ENCODE peak calls at places on chromosomes 1 and 21, in six cellular contexts. One of them, this sample, is unnamed.

GRCh38 chr1:156959414-156959813 is 39.0 kb downstream of the LRRC71 start:
- DNase-seq in GM23248: no peak
- DNase-seq in mesenchymal stem cell: peak; percentile 85
- DNase-seq in mesendoderm: no peak
- DNase-seq in HepG2: no peak
- DNase-seq in colonic mucosa: no peak
- DNase-seq in this sample: no peak

GRCh38 chr1:3652538-3653285 is 396 bp downstream of the TP73 start:
- DNase-seq in GM23248: no peak
- DNase-seq in HepG2: peak; percentile 9
- DNase-seq in mesenchymal stem cell: no peak
- DNase-seq in mesendoderm: peak; percentile 44
- DNase-seq in colonic mucosa: no peak
- DNase-seq in this sample: no peak

GRCh38 chr1:145999321-146000024 is 3.1 kb upstream of the TXNIP start:
- DNase-seq in GM23248: no peak
- DNase-seq in mesendoderm: no peak
- DNase-seq in mesenchymal stem cell: no peak
- DNase-seq in colonic mucosa: no peak
- DNase-seq in HepG2: no peak
- DNase-seq in this sample: no peak

GRCh38 chr1:44108241-44108640 is 10.4 kb upstream of the KLF17 start:
- DNase-seq in GM23248: peak; percentile 61
- DNase-seq in HepG2: no peak
- DNase-seq in mesenchymal stem cell: peak; percentile 6
- DNase-seq in colonic mucosa: no peak
- DNase-seq in mesendoderm: no peak
- DNase-seq in this sample: no peak

GRCh38 chr1:161946071-161946987 is 77.3 kb downstream of the OLFML2B start:
- DNase-seq in GM23248: peak; percentile 64
- DNase-seq in HepG2: no peak
- DNase-seq in mesendoderm: peak; percentile 40
- DNase-seq in colonic mucosa: no peak
- DNase-seq in mesenchymal stem cell: peak; percentile 72
- DNase-seq in this sample: no peak

GRCh38 chr1:246971322-246971721 is 36.5 kb downstream of the ZNF695 start:
- DNase-seq in colonic mucosa: peak; percentile 24
- DNase-seq in GM23248: peak; percentile 66
- DNase-seq in mesendoderm: peak; percentile 68
- DNase-seq in HepG2: peak; percentile 23
- DNase-seq in mesenchymal stem cell: peak; percentile 23
- DNase-seq in this sample: peak; percentile 49

GRCh38 chr1:212514056-212514614 is 81.4 kb downstream of the NENF start:
- DNase-seq in HepG2: peak; percentile 62
- DNase-seq in colonic mucosa: peak; percentile 85
- DNase-seq in mesenchymal stem cell: peak; percentile 67
- DNase-seq in mesendoderm: peak; percentile 84
- DNase-seq in GM23248: peak; percentile 56
- DNase-seq in this sample: no peak

GRCh38 chr1:227270554-227270953 is 47.7 kb downstream of the CDC42BPA start:
- DNase-seq in GM23248: no peak
- DNase-seq in mesendoderm: no peak
- DNase-seq in HepG2: peak; percentile 20
- DNase-seq in colonic mucosa: no peak
- DNase-seq in mesenchymal stem cell: peak; percentile 63
- DNase-seq in this sample: no peak

GRCh38 chr1:231410041-231410591 is 12.0 kb downstream of the EGLN1 start:
- DNase-seq in GM23248: peak; percentile 59
- DNase-seq in mesendoderm: no peak
- DNase-seq in colonic mucosa: no peak
- DNase-seq in mesenchymal stem cell: no peak
- DNase-seq in HepG2: no peak
- DNase-seq in this sample: no peak

GRCh38 chr1:193183019-193183643 is 3.3 kb downstream of the B3GALT2 start:
- DNase-seq in mesendoderm: peak; percentile 51
- DNase-seq in HepG2: peak; percentile 39
- DNase-seq in colonic mucosa: peak; percentile 29
- DNase-seq in mesenchymal stem cell: peak; percentile 65
- DNase-seq in GM23248: peak; percentile 69
- DNase-seq in this sample: peak; percentile 47

GRCh38 chr21:35298757-35299156 is 249.7 kb upstream of the RUNX1 start:
- DNase-seq in colonic mucosa: no peak
- DNase-seq in HepG2: no peak
- DNase-seq in mesendoderm: no peak
- DNase-seq in mesenchymal stem cell: no peak
- DNase-seq in GM23248: peak; percentile 1
- DNase-seq in this sample: no peak

GRCh38 chr1:247487057-247487456 is 29.2 kb upstream of the OR2B11 start:
- DNase-seq in GM23248: peak; percentile 66
- DNase-seq in mesendoderm: peak; percentile 72
- DNase-seq in HepG2: peak; percentile 20
- DNase-seq in mesenchymal stem cell: peak; percentile 27
- DNase-seq in colonic mucosa: peak; percentile 24
- DNase-seq in this sample: peak; percentile 56

GRCh38 chr1:158048371-158049067 is 55.1 kb downstream of the KIRREL1 start:
- DNase-seq in mesenchymal stem cell: no peak
- DNase-seq in HepG2: no peak
- DNase-seq in GM23248: no peak
- DNase-seq in colonic mucosa: no peak
- DNase-seq in mesendoderm: no peak
- DNase-seq in this sample: no peak

GRCh38 chr1:218164111-218164929 is 120.8 kb upstream of the RRP15 start:
- DNase-seq in mesendoderm: peak; percentile 73
- DNase-seq in mesenchymal stem cell: peak; percentile 52
- DNase-seq in HepG2: peak; percentile 18
- DNase-seq in colonic mucosa: peak; percentile 42
- DNase-seq in GM23248: peak; percentile 47
- DNase-seq in this sample: peak; percentile 75

GRCh38 chr1:20771780-20772179 is 15.3 kb downstream of the HP1BP3 start:
- DNase-seq in GM23248: no peak
- DNase-seq in colonic mucosa: no peak
- DNase-seq in mesendoderm: no peak
- DNase-seq in mesenchymal stem cell: no peak
- DNase-seq in HepG2: no peak
- DNase-seq in this sample: no peak

GRCh38 chr1:20770314-20771087 is 16.6 kb downstream of the HP1BP3 start:
- DNase-seq in mesenchymal stem cell: no peak
- DNase-seq in colonic mucosa: no peak
- DNase-seq in HepG2: no peak
- DNase-seq in mesendoderm: no peak
- DNase-seq in GM23248: no peak
- DNase-seq in this sample: no peak

GRCh38 chr1:20767271-20767670 is 19.8 kb downstream of the HP1BP3 start:
- DNase-seq in mesenchymal stem cell: no peak
- DNase-seq in mesendoderm: no peak
- DNase-seq in HepG2: no peak
- DNase-seq in colonic mucosa: no peak
- DNase-seq in GM23248: no peak
- DNase-seq in this sample: no peak
- H3K36me3 ChIP-seq in mesenchymal stem cell: peaks cover 98% of the 10 kb centered on the region
- H3K36me3 ChIP-seq in mesendoderm: peaks cover 2% of the 10 kb centered on the region
- H3K36me3 ChIP-seq in HepG2: peaks cover 24% of the 10 kb centered on the region
- H3K36me3 ChIP-seq in colonic mucosa: peaks cover 39% of the 10 kb centered on the region
- H3K36me3 ChIP-seq in GM23248: peaks cover 94% of the 10 kb centered on the region
- H3K36me3 ChIP-seq in this sample: peaks cover 91% of the 10 kb centered on the region

DNA sequence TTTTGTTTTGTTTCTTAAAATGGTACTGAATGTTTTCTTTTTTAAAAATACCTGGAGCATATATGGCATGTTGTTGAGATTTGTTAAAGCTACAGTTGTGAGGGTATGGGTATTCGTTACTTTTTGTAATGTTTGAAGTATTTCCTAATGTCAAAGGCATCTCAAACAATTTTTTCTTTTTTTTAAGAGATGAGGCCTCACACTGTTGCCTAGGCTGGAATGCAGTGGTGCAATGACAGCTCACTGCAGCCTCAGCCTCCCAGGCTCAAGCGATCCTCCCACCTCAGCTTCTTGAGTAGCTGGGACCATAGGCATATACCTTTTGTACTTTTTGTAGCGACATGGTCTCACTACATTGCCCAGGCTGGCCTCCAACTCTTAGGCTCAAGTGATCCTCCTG is 16.1 kb downstream of the CLCN6 start:
- DNase-seq in colonic mucosa: no peak
- DNase-seq in mesenchymal stem cell: no peak
- DNase-seq in mesendoderm: no peak
- DNase-seq in GM23248: peak; percentile 57
- DNase-seq in HepG2: no peak
- DNase-seq in this sample: no peak
- H3K9ac ChIP-seq in colonic mucosa: no peak overlapping the region
- H3K9ac ChIP-seq in mesenchymal stem cell: no peak overlapping the region
- H3K9ac ChIP-seq in mesendoderm: no peak overlapping the region
- H3K9ac ChIP-seq in GM23248: no peak overlapping the region
- H3K9ac ChIP-seq in HepG2: no peak overlapping the region
- H3K9ac ChIP-seq in this sample: no peak overlapping the region

DNA sequence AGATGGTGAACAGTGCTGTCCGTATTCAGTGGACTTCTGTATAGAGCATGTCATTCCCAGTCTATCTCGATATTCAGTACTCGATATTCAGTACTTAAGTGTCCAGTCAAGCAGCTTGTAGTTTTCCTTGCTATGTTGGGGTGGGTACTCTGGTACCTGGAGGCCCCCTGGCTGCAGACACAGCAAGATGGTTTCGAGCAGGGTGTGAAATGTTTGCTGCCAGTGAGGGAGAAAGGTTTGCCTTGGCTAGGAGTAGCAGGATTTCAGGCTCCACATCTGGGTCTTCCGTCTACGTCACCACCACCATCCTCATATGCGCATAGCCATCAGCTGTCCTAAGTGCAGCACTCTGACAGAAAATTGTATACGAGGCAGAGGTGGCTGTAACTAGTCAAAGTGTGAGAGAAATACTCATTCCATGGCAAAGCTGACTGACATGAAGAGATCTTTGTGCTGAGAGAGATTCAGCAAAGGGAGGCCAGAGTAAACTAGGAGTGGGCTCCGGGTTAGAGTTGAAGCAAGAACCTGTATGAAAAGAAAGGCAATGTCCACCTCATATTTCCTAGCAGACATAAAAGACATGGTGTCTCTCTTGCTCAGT is 212.6 kb downstream of the NFIA start:
- DNase-seq in colonic mucosa: no peak
- DNase-seq in HepG2: no peak
- DNase-seq in mesendoderm: no peak
- DNase-seq in GM23248: no peak
- DNase-seq in mesenchymal stem cell: no peak
- DNase-seq in this sample: no peak
- H3K4me1 ChIP-seq in colonic mucosa: no peaks in the 10 kb centered on the region
- H3K4me1 ChIP-seq in HepG2: peaks cover 98% of the 10 kb centered on the region
- H3K4me1 ChIP-seq in mesendoderm: no peaks in the 10 kb centered on the region
- H3K4me1 ChIP-seq in GM23248: no peaks in the 10 kb centered on the region
- H3K4me1 ChIP-seq in mesenchymal stem cell: no peaks in the 10 kb centered on the region
- H3K4me1 ChIP-seq in this sample: no peaks in the 10 kb centered on the region

DNA sequence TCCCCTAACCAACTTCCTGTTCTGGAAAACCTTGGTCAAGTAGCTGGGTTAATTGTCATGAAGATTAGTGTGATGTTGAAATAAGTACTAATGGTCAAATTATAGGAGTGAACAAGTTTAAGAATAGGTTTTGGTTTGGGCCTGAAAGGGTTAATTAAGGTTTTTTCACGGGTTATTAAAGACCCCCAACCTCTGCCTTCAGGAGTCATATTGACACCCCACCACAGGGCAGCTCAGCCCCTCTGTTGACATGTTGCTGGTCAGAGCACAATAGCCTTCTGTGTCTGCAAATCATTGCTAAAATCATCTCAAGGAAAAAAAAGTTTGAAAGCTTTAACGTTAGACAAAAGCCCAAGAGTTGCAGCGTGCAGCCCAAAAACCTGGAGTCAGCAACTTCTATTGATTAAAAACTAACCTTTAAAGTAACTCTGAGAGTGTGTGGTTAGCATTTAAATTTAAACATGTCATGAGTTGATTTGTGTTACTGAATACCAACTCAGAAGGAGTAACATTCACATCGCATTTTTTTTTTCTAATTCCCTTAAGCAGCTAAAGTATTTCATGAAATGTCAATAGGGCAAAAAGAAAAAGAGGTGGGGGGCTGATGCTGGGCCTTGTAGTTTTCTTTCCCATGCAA is 272.5 kb downstream of the TM2D1 start:
- DNase-seq in mesenchymal stem cell: peak; percentile 78
- DNase-seq in mesendoderm: no peak
- DNase-seq in GM23248: peak; percentile 22
- DNase-seq in HepG2: no peak
- DNase-seq in colonic mucosa: no peak
- DNase-seq in this sample: no peak
- H3K36me3 ChIP-seq in mesenchymal stem cell: peaks cover 11% of the 10 kb centered on the region
- H3K36me3 ChIP-seq in mesendoderm: no peaks in the 10 kb centered on the region
- H3K36me3 ChIP-seq in GM23248: no peaks in the 10 kb centered on the region
- H3K36me3 ChIP-seq in HepG2: peaks cover 1% of the 10 kb centered on the region
- H3K36me3 ChIP-seq in colonic mucosa: no peaks in the 10 kb centered on the region
- H3K36me3 ChIP-seq in this sample: no peaks in the 10 kb centered on the region